ENCODE peak calls at places on chromosomes 12 and 14, in five cellular contexts. N, G, V, E and W are unnamed samples.

GRCh38 chr12:80864046-80864735 is 73.5 kb downstream of the LIN7A start:
- DNase-seq in N (no peak), G (no peak), V (peak; percentile 41), E (no peak), W (no peak)

GRCh38 chr14:65410640-65411039 is 1.9 kb upstream of the FUT8 start:
- DNase-seq in N (no peak), G (no peak), V (no peak), E (no peak), W (no peak)

GRCh38 chr14:76784881-76785280 is 23.6 kb downstream of the VASH1 start:
- DNase-seq in N (peak; percentile 93), G (peak; percentile 87), V (peak; percentile 71), E (peak; percentile 51), W (peak; percentile 64)

GRCh38 chr12:84757978-84758377 is 154.6 kb downstream of the SLC6A15 start:
- DNase-seq in N (peak; percentile 63), G (no peak), V (peak; percentile 72), E (no peak), W (no peak)

GRCh38 chr12:11723993-11724392 is 74.5 kb downstream of the ETV6 start:
- DNase-seq in N (no peak), G (peak; percentile 25), V (peak; percentile 95), E (no peak), W (no peak)

GRCh38 chr12:15801770-15802393 is 12.7 kb upstream of the EPS8 start:
- DNase-seq in N (no peak), G (no peak), V (peak; percentile 60), E (no peak), W (no peak)

GRCh38 chr14:87944987-87945604 is 47.9 kb downstream of the GALC start:
- DNase-seq in N (no peak), G (no peak), V (peak; percentile 39), E (no peak), W (no peak)

GRCh38 chr12:26275313-26276257 is 80.2 kb downstream of the SSPN start:
- DNase-seq in N (no peak), G (no peak), V (peak; percentile 67), E (no peak), W (no peak)

GRCh38 chr14:31947680-31948580 is 129.2 kb upstream of the ARHGAP5 start:
- DNase-seq in N (no peak), G (no peak), V (no peak), E (no peak), W (no peak)

GRCh38 chr14:79091381-79091963 is 921.3 kb downstream of the NRXN3 start:
- DNase-seq in N (no peak), G (no peak), V (no peak), E (no peak), W (no peak)

GRCh38 chr14:104600141-104600643 is 4.4 kb downstream of the TMEM179 start:
- DNase-seq in N (peak; percentile 62), G (no peak), V (no peak), E (no peak), W (no peak)

GRCh38 chr14:97705976-97706375 is 908.8 kb downstream of the VRK1 start:
- DNase-seq in N (no peak), G (no peak), V (no peak), E (no peak), W (no peak)

GRCh38 chr14:56116128-56116900 is 1.9 kb upstream of the PELI2 start:
- DNase-seq in N (no peak), G (no peak), V (no peak), E (no peak), W (no peak)

GRCh38 chr14:76352639-76353281 is 23.2 kb upstream of the ESRRB start:
- DNase-seq in N (no peak), G (peak; percentile 95), V (peak; percentile 39), E (peak; percentile 16), W (peak; percentile 87)

GRCh38 chr12:27671865-27672264 is 24.4 kb upstream of the REP15 start:
- DNase-seq in N (no peak), G (no peak), V (no peak), E (no peak), W (no peak)

GRCh38 chr12:91792597-91792996 is 353.0 kb downstream of the BTG1 start:
- DNase-seq in N (no peak), G (no peak), V (no peak), E (no peak), W (no peak)

GRCh38 chr14:104135121-104135903 is 3.1 kb upstream of the KIF26A start:
- DNase-seq in N (peak; percentile 54), G (peak; percentile 69), V (peak; percentile 6), E (no peak), W (no peak)

GRCh38 chr14:55893695-55894094 is 224.5 kb upstream of the PELI2 start:
- DNase-seq in N (no peak), G (no peak), V (peak; percentile 17), E (no peak), W (no peak)

GRCh38 chr14:37726708-37727107 is 131.3 kb downstream of the TTC6 start:
- DNase-seq in N (no peak), G (no peak), V (no peak), E (no peak), W (no peak)

GRCh38 chr14:53808042-53808441 is 148.6 kb downstream of the BMP4 start:
- DNase-seq in N (no peak), G (no peak), V (no peak), E (no peak), W (no peak)

GRCh38 chr14:54669759-54670630 is 103.1 kb downstream of the SAMD4A start:
- DNase-seq in N (no peak), G (no peak), V (peak; percentile 87), E (no peak), W (no peak)

GRCh38 chr14:56244138-56244789 is 126.1 kb downstream of the PELI2 start:
- DNase-seq in N (no peak), G (no peak), V (peak; percentile 91), E (no peak), W (no peak)

GRCh38 chr14:49366416-49366815 is 219.8 kb downstream of the RPS29 start:
- DNase-seq in N (no peak), G (no peak), V (no peak), E (no peak), W (no peak)

GRCh38 chr14:49364752-49365117 is 221.4 kb downstream of the RPS29 start:
- DNase-seq in N (no peak), G (no peak), V (no peak), E (no peak), W (no peak)

GRCh38 chr14:49367696-49368095 is 218.5 kb downstream of the RPS29 start:
- DNase-seq in N (no peak), G (no peak), V (no peak), E (no peak), W (no peak)

GRCh38 chr14:49363926-49364751 is 222.0 kb downstream of the RPS29 start:
- DNase-seq in N (no peak), G (no peak), V (no peak), E (no peak), W (no peak)

DNA sequence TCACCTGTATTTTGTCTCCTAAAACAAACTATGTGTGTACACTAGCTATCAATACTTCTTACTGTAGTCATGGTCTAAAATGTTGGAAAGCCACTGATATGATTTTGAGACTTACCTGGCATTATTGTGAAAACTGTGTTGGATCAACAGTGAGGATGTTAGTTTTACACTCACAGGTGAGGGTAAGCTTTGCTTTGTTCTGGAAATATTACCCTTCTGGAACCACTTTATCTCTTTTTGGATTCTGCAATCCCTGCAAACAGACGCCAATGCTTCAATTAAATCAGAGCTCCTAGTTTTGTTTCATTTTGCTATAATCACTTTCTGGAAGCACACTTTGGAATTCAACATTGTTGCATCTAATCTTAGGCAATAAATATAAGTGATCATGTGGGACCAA is 223.3 kb downstream of the RPS29 start:
- DNase-seq in N (no peak), G (no peak), V (no peak), E (no peak), W (no peak)
- TF ChIP-seq CTCF in N (no peak), G (no peak), V (no peak), E (no peak), W (no peak)

GRCh38 chr12:66708704-66709443 is 30.0 kb upstream of the GRIP1 start:
- DNase-seq in N (no peak), G (no peak), V (no peak), E (no peak), W (no peak)
- TF ChIP-seq CTCF in N (peak; percentile 17), G (peak; percentile 45), V (peak; percentile 36), E (peak; percentile 80), W (peak; percentile 64)

GRCh38 chr12:115468087-115468510 is 784.1 kb upstream of the TBX3 start:
- DNase-seq in N (no peak), G (no peak), V (peak; percentile 33), E (no peak), W (no peak)
- TF ChIP-seq CTCF in N (no peak), G (no peak), V (no peak), E (no peak), W (peak; percentile 39)

GRCh38 chr14:46920542-46920941 is 269.0 kb upstream of the RPL10L start:
- DNase-seq in N (no peak), G (no peak), V (no peak), E (no peak), W (no peak)
- TF ChIP-seq CTCF in N (no peak), G (peak; percentile 30), V (no peak), E (no peak), W (peak; percentile 27)

DNA sequence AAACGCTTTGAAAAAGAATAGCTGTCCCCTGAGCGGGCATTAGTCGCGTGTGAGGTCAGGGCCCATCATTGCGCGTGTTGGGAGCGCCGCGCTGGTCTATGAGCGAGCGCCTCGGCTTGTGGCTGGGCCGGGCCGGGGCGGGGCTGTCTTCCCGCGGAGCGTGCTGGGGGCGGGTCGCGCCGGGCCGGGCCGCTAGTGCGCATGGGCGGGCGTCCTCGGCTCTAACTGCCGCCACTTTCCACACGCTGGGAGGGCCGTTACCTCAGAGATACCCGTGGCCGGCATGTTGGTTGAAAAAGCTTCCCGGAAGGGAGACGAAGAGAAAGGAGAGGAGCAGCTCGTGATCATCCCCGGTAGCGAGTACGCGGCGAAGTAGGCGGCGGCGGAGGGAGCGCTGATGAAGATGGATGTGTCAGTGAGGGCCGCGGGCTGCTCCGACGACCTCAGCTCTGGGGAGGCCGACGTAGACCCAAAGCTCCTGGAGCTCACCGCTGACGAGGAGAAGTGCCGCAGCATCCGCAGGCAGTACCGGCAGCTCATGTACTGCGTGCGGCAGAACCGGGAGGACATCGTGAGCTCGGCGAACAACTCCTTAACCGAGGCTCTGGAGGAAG is at the start of gene EID3:
- DNase-seq in N (peak; percentile 90), G (peak; percentile 75), V (peak; percentile 81), E (peak; percentile 83), W (peak; percentile 76)
- TF ChIP-seq CTCF in N (no peak), G (no peak), V (no peak), E (no peak), W (no peak)

GRCh38 chr14:92385561-92385960 is 62.6 kb downstream of the SLC24A4 start:
- DNase-seq in N (no peak), G (no peak), V (no peak), E (no peak), W (no peak)

GRCh38 chr14:92380131-92380530 is 57.2 kb downstream of the SLC24A4 start:
- DNase-seq in N (no peak), G (no peak), V (no peak), E (no peak), W (no peak)

GRCh38 chr14:92384461-92385133 is 61.6 kb downstream of the SLC24A4 start:
- DNase-seq in N (no peak), G (no peak), V (no peak), E (no peak), W (no peak)

GRCh38 chr14:92380582-92380981 is 57.6 kb downstream of the SLC24A4 start:
- DNase-seq in N (no peak), G (no peak), V (no peak), E (no peak), W (no peak)

GRCh38 chr14:92382677-92383076 is 59.7 kb downstream of the SLC24A4 start:
- DNase-seq in N (no peak), G (no peak), V (no peak), E (no peak), W (no peak)
- TF ChIP-seq CTCF in N (peak; percentile 19), G (peak; percentile 17), V (peak; percentile 23), E (no peak), W (peak; percentile 39)

GRCh38 chr12:113005759-113006158 is 27.4 kb downstream of the OAS2 start:
- DNase-seq in N (no peak), G (peak; percentile 15), V (no peak), E (no peak), W (no peak)
- TF ChIP-seq CTCF in N (no peak), G (peak; percentile 34), V (peak; percentile 29), E (peak; percentile 20), W (peak; percentile 48)